ENCODE peak calls at places on chromosomes 11 and 22, in nine cellular contexts. L is EH, I is NCI-H2029, O is hypothalamus, V is GM10248, D is HEK293T, C is right cardiac atrium, M is endothelial cell of umbilical vein, Y is Caki2. W is an unnamed sample.
A peak's percentile ranks its signal among the peaks of the same experiment; 100 is the strongest.

GRCh38 chr11:12189543-12190235 is 79.3 kb downstream of the MICAL2 start:
- DNase-seq in L (no peak), I (no peak), O (no peak), V (no peak), D (no peak), C (no peak), M (peak; percentile 19), Y (no peak), W (peak; percentile 49)

GRCh38 chr11:120523196-120523595 is 11.6 kb downstream of the GRIK4 start:
- DNase-seq in L (no peak), I (no peak), O (no peak), V (no peak), D (no peak), C (no peak), M (no peak), Y (no peak), W (no peak)

GRCh38 chr22:29813563-29813962 is 24.5 kb downstream of the ASCC2 start:
- DNase-seq in L (no peak), I (no peak), O (no peak), V (no peak), D (peak; percentile 37), C (no peak), M (no peak), Y (peak; percentile 29), W (no peak)

GRCh38 chr22:24450600-24450999 is 23.2 kb downstream of the ADORA2A start:
- DNase-seq in L (no peak), I (no peak), O (no peak), V (no peak), D (no peak), C (no peak), M (peak; percentile 83), Y (no peak), W (peak; percentile 72)

GRCh38 chr11:95134491-95134890 is 44.8 kb downstream of the ENDOD1 start:
- DNase-seq in L (peak; percentile 83), I (no peak), O (peak; percentile 3), V (no peak), D (no peak), C (no peak), M (no peak), Y (no peak), W (peak; percentile 62)

GRCh38 chr11:86919557-86920210 is 35.5 kb downstream of the FZD4 start:
- DNase-seq in L (peak; percentile 77), I (peak; percentile 12), O (no peak), V (peak; percentile 44), D (peak; percentile 66), C (no peak), M (peak; percentile 88), Y (peak; percentile 59), W (peak; percentile 78)

GRCh38 chr11:60130496-60130895 is 42.0 kb downstream of the MS4A2 start:
- DNase-seq in L (no peak), I (peak; percentile 13), O (no peak), V (peak; percentile 23), D (peak; percentile 20), C (no peak), M (peak; percentile 86), Y (peak; percentile 35), W (peak; percentile 1)

GRCh38 chr11:3147626-3148025 is 17.5 kb downstream of the OSBPL5 start:
- DNase-seq in L (no peak), I (no peak), O (no peak), V (no peak), D (no peak), C (no peak), M (no peak), Y (no peak), W (no peak)

GRCh38 chr11:125379565-125380343 is 116.3 kb downstream of the FEZ1 start:
- DNase-seq in L (no peak), I (no peak), O (no peak), V (no peak), D (no peak), C (no peak), M (no peak), Y (no peak), W (no peak)

GRCh38 chr11:61873588-61874459 is 17.5 kb downstream of the FADS3 start:
- DNase-seq in L (no peak), I (no peak), O (no peak), V (no peak), D (no peak), C (no peak), M (no peak), Y (no peak), W (peak; percentile 73)

GRCh38 chr11:1228183-1228821 is 5.4 kb downstream of the MUC5B start:
- DNase-seq in L (no peak), I (no peak), O (no peak), V (no peak), D (no peak), C (peak; percentile 6), M (no peak), Y (no peak), W (no peak)

GRCh38 chr11:71433648-71434450 is 14.3 kb downstream of the DHCR7 start:
- DNase-seq in L (no peak), I (no peak), O (no peak), V (no peak), D (no peak), C (peak; percentile 79), M (no peak), Y (no peak), W (no peak)

GRCh38 chr11:10414659-10415058 is 40.4 kb upstream of the AMPD3 start:
- DNase-seq in L (peak; percentile 84), I (no peak), O (no peak), V (no peak), D (no peak), C (peak; percentile 47), M (peak; percentile 34), Y (no peak), W (no peak)

GRCh38 chr22:46990937-46991520 is 228.6 kb downstream of the TBC1D22A start:
- DNase-seq in L (no peak), I (no peak), O (no peak), V (no peak), D (no peak), C (no peak), M (no peak), Y (no peak), W (no peak)

GRCh38 chr11:11988099-11988651 is 20.3 kb downstream of the DKK3 start:
- DNase-seq in L (peak; percentile 96), I (no peak), O (no peak), V (no peak), D (no peak), C (no peak), M (peak; percentile 83), Y (peak; percentile 31), W (no peak)

W was measured in myocyte.